ENCODE peak calls at places on chromosomes 3 and 15, in four cellular contexts. Q, W, L and B are unnamed samples.

GRCh38 chr3:99862208-99862607 is 44.5 kb downstream of the CMSS1 start:
- DNase-seq in W (no peak), L (no peak), Q (no peak), B (no peak)

GRCh38 chr15:80059786-80060489 is 462 bp downstream of the ZFAND6 start:
- DNase-seq in W (no peak), Q (peak), L (no peak), B (peak)

GRCh38 chr3:134650431-134651346 is at the start of gene KY:
- DNase-seq in L (peak), Q (peak), W (no peak), B (no peak)

GRCh38 chr15:69060041-69060481 is 45.6 kb downstream of the NOX5 start:
- DNase-seq in W (no peak), L (no peak), Q (no peak), B (no peak)

GRCh38 chr3:181998828-181999227 is 287.1 kb downstream of the SOX2 start:
- DNase-seq in W (no peak), L (no peak), Q (no peak), B (no peak)

GRCh38 chr3:48926425-48927392 is 8.1 kb downstream of the ARIH2 start:
- DNase-seq in Q (no peak), L (no peak), W (no peak), B (no peak)

GRCh38 chr3:170488802-170489201 is 70.1 kb downstream of the CLDN11 start:
- DNase-seq in L (no peak), Q (no peak), W (no peak), B (no peak)

GRCh38 chr3:195253981-195254432 is 17.0 kb downstream of the XXYLT1 start:
- DNase-seq in W (no peak), Q (no peak), L (peak), B (no peak)

GRCh38 chr15:68598171-68599152 is 19.7 kb downstream of the CORO2B start:
- DNase-seq in Q (no peak), W (no peak), L (no peak), B (no peak)

GRCh38 chr3:195746346-195746745 is 25.6 kb downstream of the MUC20 start:
- DNase-seq in Q (no peak), W (no peak), L (no peak), B (no peak)

GRCh38 chr3:39222462-39222861 is 30.1 kb upstream of the XIRP1 start:
- DNase-seq in Q (no peak), W (no peak), L (no peak), B (no peak)

GRCh38 chr15:28936081-28936480 is 50.3 kb downstream of the APBA2 start:
- DNase-seq in L (no peak), W (no peak), Q (no peak), B (no peak)

GRCh38 chr15:60910202-60910601 is 318.9 kb downstream of the RORA start:
- DNase-seq in W (no peak), Q (no peak), L (no peak), B (no peak)

GRCh38 chr3:52072020-52072419 is 15.6 kb upstream of the DUSP7 start:
- DNase-seq in W (no peak), Q (no peak), L (no peak), B (no peak)

GRCh38 chr3:104885214-104885814 is 481.4 kb upstream of the ALCAM start:
- DNase-seq in Q (no peak), W (no peak), L (no peak), B (no peak)

GRCh38 chr3:50215529-50215928 is 10.5 kb downstream of the SLC38A3 start:
- DNase-seq in Q (no peak), L (no peak), W (no peak), B (no peak)

GRCh38 chr3:13214847-13215472 is 141.7 kb upstream of the IQSEC1 start:
- DNase-seq in L (no peak), W (no peak), Q (no peak), B (no peak)

GRCh38 chr3:149197669-149198068 is 24.0 kb downstream of the CP start:
- DNase-seq in L (no peak), W (no peak), Q (peak), B (no peak)

GRCh38 chr15:75089781-75090734 is 66.7 kb downstream of the PPCDC start:
- DNase-seq in W (no peak), Q (no peak), L (no peak), B (no peak)

GRCh38 chr15:40930430-40931299 is 1.5 kb downstream of the DLL4 start:
- DNase-seq in W (no peak), L (peak), Q (peak), B (peak)

GRCh38 chr3:124620600-124621063 is 109.6 kb upstream of the UMPS start:
- DNase-seq in L (peak), W (peak), Q (peak), B (peak)

GRCh38 chr3:41334426-41334825 is 135.1 kb downstream of the CTNNB1 start:
- DNase-seq in Q (no peak), L (no peak), W (no peak), B (no peak)

GRCh38 chr3:172591876-172592771 is 68.9 kb upstream of the TNFSF10 start:
- DNase-seq in W (peak), L (no peak), Q (no peak), B (no peak)

GRCh38 chr3:182220013-182220412 is 508.3 kb downstream of the SOX2 start:
- DNase-seq in L (no peak), Q (no peak), W (no peak), B (no peak)

GRCh38 chr15:75904241-75904631 is 558 bp downstream of the FBXO22 start:
- DNase-seq in Q (peak), L (no peak), W (peak), B (peak)

GRCh38 chr15:84609818-84610525 is 9.2 kb downstream of the ZSCAN2 start:
- DNase-seq in L (no peak), W (no peak), Q (no peak), B (no peak)

GRCh38 chr3:196219194-196219969 is 3.0 kb downstream of the SLC51A start:
- DNase-seq in W (no peak), Q (no peak), L (peak), B (no peak)

GRCh38 chr3:52046914-52047239 is 9.5 kb downstream of the DUSP7 start:
- DNase-seq in Q (no peak), W (no peak), L (no peak), B (no peak)

GRCh38 chr15:45185903-45186770 is 1.6 kb downstream of the SHF start:
- DNase-seq in L (no peak), W (no peak), Q (no peak), B (no peak)